ENCODE peak calls at places on chromosome 16, in nine cellular contexts. D is cardiac fibroblast; M is choroid plexus epithelial cell; L is NCI-H1105; H is spleen; C is MCF 10A; I is IMR-90; F is activated T-helper 1 cell treated with anti-CD3 and anti-CD28 coated beads, Interleukin-12 subunit alpha, Interleukin-12 subunit beta, Interleukin-2, Interleukin-4 antibody, amounts not matched to agents 30 ng/mL and 10 ng/mL and 1 ng/mL, durations not matched to agents 14 hours and 24 hours and 36 hours; Y is NCI-H226. X is an unnamed sample.

GRCh38 chr16:87003414-87003755 is 313.8 kb downstream of the C16orf95 start:
- DNase-seq in D (no peak), M (peak), L (no peak), H (no peak), C (no peak), I (peak), F (no peak), Y (no peak), X (no peak)

GRCh38 chr16:50489187-50489586 is 59.0 kb upstream of the NKD1 start:
- DNase-seq in D (no peak), M (no peak), L (no peak), H (no peak), C (no peak), I (no peak), F (no peak), Y (no peak), X (no peak)

GRCh38 chr16:25051446-25052160 is 36.4 kb upstream of the ARHGAP17 start:
- DNase-seq in D (peak), M (peak), L (no peak), H (no peak), C (no peak), I (peak), F (no peak), Y (peak), X (peak)

GRCh38 chr16:30656388-30656787 is 1.8 kb upstream of the FBRS start:
- DNase-seq in D (no peak), M (no peak), L (no peak), H (no peak), C (no peak), I (no peak), F (no peak), Y (no peak), X (no peak)

GRCh38 chr16:84844049-84844350 is 24.2 kb downstream of the CRISPLD2 start:
- DNase-seq in D (no peak), M (no peak), L (peak), H (no peak), C (no peak), I (no peak), F (no peak), Y (no peak), X (no peak)

GRCh38 chr16:1221628-1222552 is 3.2 kb downstream of the TPSG1 start:
- DNase-seq in D (no peak), M (peak), L (no peak), H (no peak), C (peak), I (no peak), F (no peak), Y (peak), X (no peak)

GRCh38 chr16:85662036-85662812 is 26.5 kb downstream of the GINS2 start:
- DNase-seq in D (no peak), M (no peak), L (no peak), H (peak), C (no peak), I (no peak), F (no peak), Y (no peak), X (no peak)

GRCh38 chr16:89565506-89566372 is 5.3 kb downstream of the RPL13 start:
- DNase-seq in D (peak), M (peak), L (no peak), H (peak), C (peak), I (peak), F (peak), Y (peak), X (peak)

GRCh38 chr16:23026777-23027362 is 122.4 kb downstream of the USP31 start:
- DNase-seq in D (peak), M (peak), L (no peak), H (no peak), C (peak), I (peak), F (no peak), Y (no peak), X (no peak)

GRCh38 chr16:66930189-66930588 is 4.0 kb downstream of the CIAO2B start:
- DNase-seq in D (peak), M (peak), L (no peak), H (no peak), C (peak), I (peak), F (no peak), Y (peak), X (peak)

GRCh38 chr16:19841184-19841583 is 43.5 kb downstream of the GPRC5B start:
- DNase-seq in D (no peak), M (no peak), L (no peak), H (no peak), C (no peak), I (no peak), F (no peak), Y (no peak), X (no peak)

GRCh38 chr16:50153648-50154368 is 702 bp downstream of the TENT4B start:
- DNase-seq in D (peak), M (peak), L (no peak), H (peak), C (no peak), I (no peak), F (peak), Y (no peak), X (peak)

GRCh38 chr16:31350275-31351005 is 4.5 kb upstream of the ITGAX start:
- DNase-seq in D (no peak), M (no peak), L (no peak), H (no peak), C (no peak), I (no peak), F (no peak), Y (no peak), X (no peak)

GRCh38 chr16:50889746-50890145 is 147.9 kb downstream of the CYLD start:
- DNase-seq in D (no peak), M (no peak), L (no peak), H (no peak), C (no peak), I (no peak), F (no peak), Y (no peak), X (no peak)

GRCh38 chr16:50185005-50185505 is 31.9 kb downstream of the TENT4B start:
- DNase-seq in D (peak), M (peak), L (no peak), H (no peak), C (no peak), I (peak), F (no peak), Y (peak), X (peak)

GRCh38 chr16:27242398-27242797 is 26.2 kb downstream of the NSMCE1 start:
- DNase-seq in D (no peak), M (no peak), L (no peak), H (no peak), C (no peak), I (no peak), F (no peak), Y (no peak), X (no peak)

GRCh38 chr16:29813644-29814562 is 1.9 kb downstream of the PRRT2 start:
- DNase-seq in D (no peak), M (no peak), L (no peak), H (peak), C (no peak), I (no peak), F (no peak), Y (no peak), X (no peak)